ENCODE peak calls at places on chromosomes 11 and 22, in five cellular contexts. O is right lobe of liver, S is HCT116, M is pancreas, T is AG04450. B is an unnamed sample.

GRCh38 chr22:35381424-35381772 is 502 bp downstream of the HMOX1 start:
- DNase-seq in O (no peak), S (no peak), M (no peak), T (no peak), B (no peak)

GRCh38 chr11:13222285-13222684 is 55.3 kb upstream of the BMAL1 start:
- DNase-seq in O (no peak), S (no peak), M (peak), T (no peak), B (no peak)

GRCh38 chr11:69611548-69612526 is 29.1 kb upstream of the CCND1 start:
- DNase-seq in O (peak), S (no peak), M (no peak), T (no peak), B (no peak)

GRCh38 chr11:6249822-6250555 is 9.6 kb upstream of the CCKBR start:
- DNase-seq in O (peak), S (peak), M (peak), T (peak), B (peak)

GRCh38 chr11:97684486-97685439 is 1295.0 kb downstream of the JRKL start:
- DNase-seq in O (no peak), S (no peak), M (no peak), T (no peak), B (no peak)

GRCh38 chr11:90453525-90453924 is 230.7 kb upstream of the CHORDC1 start:
- DNase-seq in O (no peak), S (no peak), M (no peak), T (no peak), B (no peak)

GRCh38 chr11:121591405-121592033 is 138.8 kb upstream of the SORL1-AS1 start:
- DNase-seq in O (peak), S (peak), M (no peak), T (peak), B (peak)

GRCh38 chr11:69201764-69202370 is 46.1 kb downstream of the SMIM38 start:
- DNase-seq in O (no peak), S (no peak), M (no peak), T (no peak), B (no peak)

GRCh38 chr11:121347805-121348204 is 55.2 kb downstream of the SC5D start:
- DNase-seq in O (no peak), S (no peak), M (no peak), T (no peak), B (no peak)

GRCh38 chr11:59891781-59892181 is 13.2 kb downstream of the OOSP3 start:
- DNase-seq in O (no peak), S (no peak), M (no peak), T (no peak), B (no peak)

GRCh38 chr11:12642040-12642439 is 32.2 kb upstream of the TEAD1 start:
- DNase-seq in O (no peak), S (no peak), M (no peak), T (no peak), B (no peak)

GRCh38 chr22:48824673-48825651 is 1002.7 kb downstream of the BRD1 start:
- DNase-seq in O (no peak), S (no peak), M (peak), T (no peak), B (no peak)

GRCh38 chr11:82858556-82859091 is 41.6 kb downstream of the PRCP start:
- DNase-seq in O (no peak), S (no peak), M (no peak), T (peak), B (no peak)

GRCh38 chr11:59584294-59584693 is 31.3 kb downstream of the OSBP start:
- DNase-seq in O (no peak), S (no peak), M (no peak), T (no peak), B (no peak)

GRCh38 chr22:49358041-49358440 is 469.6 kb downstream of the BRD1 start:
- DNase-seq in O (no peak), S (no peak), M (no peak), T (no peak), B (no peak)

GRCh38 chr11:61639816-61640443 is 40.3 kb upstream of the DAGLA start:
- DNase-seq in O (no peak), S (no peak), M (no peak), T (no peak), B (no peak)

GRCh38 chr11:75492181-75492820 is 33.4 kb downstream of the GDPD5 start:
- DNase-seq in O (no peak), S (no peak), M (no peak), T (no peak), B (no peak)

GRCh38 chr11:44727373-44728084 is 767 bp downstream of the TSPAN18 start:
- DNase-seq in O (peak), S (peak), M (peak), T (peak), B (no peak)

GRCh38 chr11:1153105-1153950 is 4.4 kb upstream of the MUC5AC start:
- DNase-seq in O (peak), S (no peak), M (peak), T (no peak), B (no peak)

GRCh38 chr22:23282089-23282501 is 101.8 kb downstream of the BCR start:
- DNase-seq in O (no peak), S (peak), M (no peak), T (peak), B (peak)

GRCh38 chr11:107856981-107857517 is 1.5 kb downstream of the SLC35F2 start:
- DNase-seq in O (no peak), S (peak), M (no peak), T (no peak), B (no peak)

GRCh38 chr11:82792319-82792718 is 58.7 kb upstream of the FAM181B start:
- DNase-seq in O (no peak), S (no peak), M (no peak), T (no peak), B (no peak)

GRCh38 chr11:65560555-65561418 is 2.6 kb upstream of the LTBP3 start:
- DNase-seq in O (no peak), S (no peak), M (peak), T (no peak), B (no peak)

GRCh38 chr11:124582565-124582964 is 12.8 kb downstream of the OR8A1 start:
- DNase-seq in O (no peak), S (no peak), M (no peak), T (no peak), B (no peak)

GRCh38 chr11:86676533-86677154 is 4.2 kb upstream of the ME3 start:
- DNase-seq in O (no peak), S (peak), M (no peak), T (no peak), B (no peak)

GRCh38 chr11:62710001-62710345 is 2.5 kb downstream of the GNG3 start:
- DNase-seq in O (peak), S (no peak), M (no peak), T (no peak), B (no peak)

GRCh38 chr11:108866781-108867180 is 201.9 kb downstream of the DDX10 start:
- DNase-seq in O (no peak), S (no peak), M (no peak), T (no peak), B (no peak)

GRCh38 chr11:2891901-2892214 is 6.3 kb upstream of the CDKN1C start:
- DNase-seq in O (peak), S (no peak), M (peak), T (no peak), B (no peak)

GRCh38 chr11:83124631-83125424 is 32.1 kb upstream of the PCF11 start:
- DNase-seq in O (no peak), S (no peak), M (no peak), T (no peak), B (no peak)

GRCh38 chr22:50215297-50216049 is 14.7 kb downstream of the SELENOO start:
- DNase-seq in O (no peak), S (no peak), M (peak), T (no peak), B (no peak)

GRCh38 chr22:19912236-19912999 is 29.2 kb upstream of the COMT start:
- DNase-seq in O (no peak), S (no peak), M (peak), T (no peak), B (no peak)
- H3K27ac ChIP-seq in O (no peak), S (no peak), M (no peak), T (no peak), B (no peak)

DNA sequence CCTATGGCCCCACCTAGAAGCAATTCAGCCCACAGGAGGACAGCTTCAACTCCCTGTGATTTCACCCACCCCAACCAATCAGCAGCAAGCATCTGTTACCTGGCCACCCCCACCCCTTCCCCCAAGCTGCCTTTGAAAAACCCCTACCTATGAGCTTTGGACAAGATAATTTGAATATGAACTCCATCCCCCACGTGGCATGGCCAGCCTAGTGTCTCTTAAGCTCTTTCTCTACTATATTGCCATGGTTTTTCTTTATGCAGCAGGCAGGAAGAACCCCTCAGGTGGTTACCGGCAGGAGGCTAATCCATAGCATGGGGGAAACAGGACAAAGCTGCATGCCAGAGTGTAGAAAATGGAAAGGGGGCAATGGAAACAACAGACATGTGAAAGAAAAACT is 29.0 kb downstream of the CTSC start:
- DNase-seq in O (no peak), S (no peak), M (no peak), T (no peak), B (no peak)
- H3K27ac ChIP-seq in O (no peak), S (no peak), M (no peak), T (no peak), B (no peak)

DNA sequence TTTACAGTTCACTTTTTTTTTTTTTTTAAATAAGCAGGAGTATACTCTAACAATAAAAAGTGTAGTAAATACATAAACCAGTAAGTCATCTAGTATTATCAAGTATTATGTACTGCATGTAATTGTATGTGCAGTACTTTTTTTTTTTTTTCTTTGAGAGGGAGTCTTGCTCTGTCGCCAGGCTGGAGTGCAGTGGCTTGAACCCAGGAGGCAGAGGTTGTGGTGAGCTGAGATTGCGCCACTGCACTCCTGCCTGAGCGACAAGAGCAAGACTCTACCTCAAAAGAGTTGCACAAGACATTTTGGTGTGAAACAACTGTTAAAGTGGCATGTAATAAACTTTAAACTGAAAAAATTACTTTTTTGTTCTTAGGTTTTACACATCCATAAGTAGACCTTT is 16.7 kb downstream of the BCL2L13 start:
- DNase-seq in O (peak), S (no peak), M (no peak), T (no peak), B (no peak)
- H3K27ac ChIP-seq in O (peak), S (no peak), M (no peak), T (no peak), B (no peak)

GRCh38 chr22:38802671-38803121 is 8.8 kb upstream of the DNAL4 start:
- DNase-seq in O (no peak), S (peak), M (no peak), T (peak), B (peak)
- H3K27ac ChIP-seq in O (no peak), S (no peak), M (no peak), T (no peak), B (peak)

DNA sequence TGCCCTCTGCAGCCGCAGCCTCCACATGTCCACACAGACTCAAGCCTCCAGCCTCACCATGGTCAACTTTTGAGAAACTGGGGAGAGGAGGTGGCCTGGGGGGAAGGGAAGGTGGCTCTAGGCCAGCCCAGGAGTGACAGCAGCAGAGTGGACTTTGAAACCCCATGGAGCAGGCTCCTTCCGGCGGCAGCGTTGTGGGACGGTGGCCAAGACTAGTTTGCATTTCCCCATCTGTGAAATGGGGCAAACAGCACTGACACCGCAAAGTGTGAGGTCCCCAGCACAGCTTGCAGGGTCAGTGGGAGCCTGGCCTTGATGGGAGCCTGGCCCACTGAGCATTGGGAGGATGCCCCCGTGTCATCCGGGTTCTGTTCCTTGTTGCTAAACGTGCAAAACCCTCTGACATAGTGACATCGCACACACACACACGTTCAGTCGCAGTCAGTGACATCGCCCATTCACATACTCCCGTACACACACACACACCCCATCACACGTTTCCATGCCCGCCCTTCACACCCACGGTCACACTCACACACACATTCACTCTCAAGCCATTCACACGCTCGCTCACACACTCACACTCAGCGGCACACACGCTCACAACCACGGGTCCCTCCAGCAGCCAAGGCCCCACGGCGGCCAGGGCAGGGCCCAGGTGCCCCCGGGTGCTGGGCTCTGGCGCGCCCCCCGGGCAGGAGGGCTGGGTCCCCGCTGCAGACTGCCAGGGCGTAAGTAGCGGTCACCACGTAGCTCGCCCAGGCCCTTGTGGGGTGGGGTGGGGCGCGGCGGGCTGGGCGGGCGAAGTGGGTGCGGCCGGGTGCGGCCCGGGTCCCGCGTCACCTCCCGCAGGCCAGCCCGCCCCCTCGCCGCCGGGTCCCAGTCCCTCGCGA is 578 bp downstream of the CYB5R3 start:
- DNase-seq in O (peak), S (no peak), M (peak), T (no peak), B (no peak)
- H3K27ac ChIP-seq in O (peak), S (peak), M (peak), T (peak), B (peak)

DNA sequence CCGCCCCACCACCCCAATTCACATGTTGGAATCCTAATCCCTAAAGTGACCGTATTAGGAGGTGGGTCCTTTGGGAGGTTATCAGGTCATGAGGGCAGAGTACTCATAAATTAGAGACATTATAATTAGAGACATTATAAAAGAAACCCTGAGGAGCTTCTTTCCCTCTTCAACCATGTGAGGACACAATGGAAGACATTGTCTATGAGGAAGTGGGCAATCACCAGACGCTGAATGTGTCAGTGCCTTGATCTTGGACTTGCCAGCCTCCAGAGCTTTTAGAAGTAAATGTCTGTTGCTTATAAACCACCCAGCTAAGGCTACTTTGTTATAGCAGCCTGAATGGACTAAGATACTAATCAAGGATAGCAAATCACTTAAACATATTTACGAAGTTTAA is 14.8 kb downstream of the GAB2 start:
- DNase-seq in O (no peak), S (no peak), M (no peak), T (no peak), B (no peak)
- H3K27ac ChIP-seq in O (no peak), S (no peak), M (no peak), T (no peak), B (no peak)

GRCh38 chr11:72754544-72755155 is 2.4 kb upstream of the ARAP1 start:
- DNase-seq in O (no peak), S (no peak), M (peak), T (no peak), B (no peak)

GRCh38 chr11:72752088-72752914 is at the start of gene ARAP1:
- DNase-seq in O (peak), S (peak), M (peak), T (no peak), B (no peak)

GRCh38 chr11:72753341-72754148 is 1.3 kb upstream of the ARAP1 start:
- DNase-seq in O (no peak), S (no peak), M (peak), T (no peak), B (no peak)

GRCh38 chr11:72755794-72756285 is 3.6 kb upstream of the ARAP1 start:
- DNase-seq in O (no peak), S (no peak), M (no peak), T (no peak), B (no peak)

GRCh38 chr11:72754149-72754543 is 1.9 kb upstream of the ARAP1 start:
- DNase-seq in O (no peak), S (no peak), M (no peak), T (no peak), B (no peak)
- H3K27ac ChIP-seq in O (no peak), S (no peak), M (no peak), T (no peak), B (no peak)